ENCODE peak calls at places on chromosomes 3 and 15, in nine cellular contexts. B is endothelial cell, J is PC-9, W is mesothelial cell of epicardium, S is fibroblast of lung, D is GM10248, I is Caco-2, K is astrocyte of the spinal cord, M is Panc1. C is an unnamed sample.

GRCh38 chr3:78978037-78978436 is 789.8 kb downstream of the ROBO1 start:
- DNase-seq in B (no peak), J (no peak), W (no peak), S (peak), D (no peak), I (no peak), K (peak), M (no peak), C (peak)

GRCh38 chr15:59290311-59291213 is 82.1 kb downstream of the MYO1E start:
- DNase-seq in B (no peak), J (no peak), W (no peak), S (no peak), D (peak), I (no peak), K (no peak), M (no peak), C (peak)

GRCh38 chr3:197216169-197216860 is 82.1 kb downstream of the DLG1 start:
- DNase-seq in B (no peak), J (no peak), W (no peak), S (peak), D (no peak), I (no peak), K (peak), M (no peak), C (no peak)

GRCh38 chr3:29282431-29283296 is 1.8 kb downstream of the RBMS3 start:
- DNase-seq in B (no peak), J (no peak), W (no peak), S (peak), D (no peak), I (peak), K (peak), M (no peak), C (no peak)

GRCh38 chr3:146491303-146491702 is 21.9 kb upstream of the PLSCR2 start:
- DNase-seq in B (no peak), J (no peak), W (no peak), S (peak), D (no peak), I (no peak), K (no peak), M (no peak), C (no peak)

GRCh38 chr3:155554777-155555445 is 190.0 kb downstream of the PLCH1 start:
- DNase-seq in B (peak), J (no peak), W (no peak), S (no peak), D (no peak), I (peak), K (no peak), M (no peak), C (peak)

GRCh38 chr3:8343058-8343457 is 158.6 kb upstream of the LMCD1 start:
- DNase-seq in B (no peak), J (no peak), W (no peak), S (no peak), D (no peak), I (no peak), K (no peak), M (no peak), C (no peak)

GRCh38 chr3:72961766-72962165 is 34.8 kb upstream of the PPP4R2 start:
- DNase-seq in B (no peak), J (no peak), W (no peak), S (no peak), D (no peak), I (no peak), K (no peak), M (no peak), C (no peak)

GRCh38 chr15:62067448-62068044 is 769 bp downstream of the C2CD4A start:
- DNase-seq in B (peak), J (no peak), W (no peak), S (no peak), D (no peak), I (peak), K (no peak), M (no peak), C (no peak)

GRCh38 chr3:160450846-160451245 is 1.3 kb upstream of the TRIM59 start:
- DNase-seq in B (no peak), J (no peak), W (no peak), S (peak), D (no peak), I (no peak), K (peak), M (no peak), C (no peak)

GRCh38 chr15:88894819-88895767 is at the start of gene HAPLN3:
- DNase-seq in B (peak), J (peak), W (no peak), S (peak), D (peak), I (no peak), K (no peak), M (no peak), C (peak)

GRCh38 chr3:68295457-68295856 is 636.9 kb downstream of the TAFA4 start:
- DNase-seq in B (no peak), J (no peak), W (no peak), S (no peak), D (no peak), I (no peak), K (no peak), M (no peak), C (no peak)

GRCh38 chr3:157469571-157470294 is 33.1 kb downstream of the PTX3 start:
- DNase-seq in B (no peak), J (no peak), W (no peak), S (no peak), D (no peak), I (no peak), K (no peak), M (no peak), C (no peak)

GRCh38 chr3:189949580-189949979 is 171.1 kb downstream of the P3H2 start:
- DNase-seq in B (no peak), J (no peak), W (no peak), S (no peak), D (no peak), I (no peak), K (no peak), M (no peak), C (no peak)

DNA sequence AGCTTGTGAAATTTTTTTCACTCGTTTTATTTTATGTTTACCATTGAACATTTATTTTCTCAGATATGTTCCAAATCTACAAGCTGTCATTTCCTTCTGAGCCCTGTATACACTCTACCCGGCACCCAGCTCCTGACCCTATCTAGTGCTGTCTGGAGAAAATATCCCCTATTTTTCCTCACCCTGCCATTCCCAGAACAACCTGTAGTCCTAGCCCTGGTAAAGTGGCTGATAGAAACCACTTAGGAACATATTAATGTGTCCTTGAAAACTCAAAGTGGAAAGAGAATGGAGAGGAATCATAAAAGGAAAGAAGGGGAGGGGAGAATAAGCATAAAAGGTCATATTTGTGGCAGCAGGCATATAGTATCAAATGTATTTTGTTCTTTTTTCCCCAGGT is 8.2 kb upstream of the TIMMDC1 start:
- DNase-seq in B (no peak), J (no peak), W (no peak), S (no peak), D (no peak), I (no peak), K (no peak), M (no peak), C (no peak)
- TF ChIP-seq CTCF in B (no peak), J (no peak), W (no peak), S (no peak), D (no peak), I (no peak), K (no peak), M (peak), C (no peak)

GRCh38 chr3:107581230-107581629 is 58.5 kb downstream of the BBX start:
- DNase-seq in B (no peak), J (no peak), W (no peak), S (no peak), D (no peak), I (no peak), K (no peak), M (no peak), C (no peak)

GRCh38 chr3:107574650-107575049 is 51.9 kb downstream of the BBX start:
- DNase-seq in B (peak), J (no peak), W (no peak), S (peak), D (peak), I (peak), K (peak), M (peak), C (peak)

GRCh38 chr3:107578091-107578490 is 55.3 kb downstream of the BBX start:
- DNase-seq in B (no peak), J (no peak), W (no peak), S (no peak), D (no peak), I (no peak), K (no peak), M (no peak), C (no peak)

GRCh38 chr3:107579372-107579771 is 56.6 kb downstream of the BBX start:
- DNase-seq in B (no peak), J (no peak), W (no peak), S (no peak), D (no peak), I (no peak), K (no peak), M (no peak), C (no peak)

GRCh38 chr3:107578523-107578922 is 55.8 kb downstream of the BBX start:
- DNase-seq in B (peak), J (no peak), W (no peak), S (no peak), D (no peak), I (no peak), K (no peak), M (no peak), C (no peak)
- TF ChIP-seq CTCF in B (no peak), J (no peak), W (no peak), S (no peak), D (no peak), I (no peak), K (no peak), M (no peak), C (no peak)

GRCh38 chr15:70097337-70098169 is at the start of gene TLE3:
- DNase-seq in B (peak), J (peak), W (peak), S (peak), D (peak), I (peak), K (peak), M (peak), C (peak)
- TF ChIP-seq CTCF in B (no peak), J (peak), W (peak), S (peak), D (peak), I (no peak), K (peak), M (peak), C (no peak)

DNA sequence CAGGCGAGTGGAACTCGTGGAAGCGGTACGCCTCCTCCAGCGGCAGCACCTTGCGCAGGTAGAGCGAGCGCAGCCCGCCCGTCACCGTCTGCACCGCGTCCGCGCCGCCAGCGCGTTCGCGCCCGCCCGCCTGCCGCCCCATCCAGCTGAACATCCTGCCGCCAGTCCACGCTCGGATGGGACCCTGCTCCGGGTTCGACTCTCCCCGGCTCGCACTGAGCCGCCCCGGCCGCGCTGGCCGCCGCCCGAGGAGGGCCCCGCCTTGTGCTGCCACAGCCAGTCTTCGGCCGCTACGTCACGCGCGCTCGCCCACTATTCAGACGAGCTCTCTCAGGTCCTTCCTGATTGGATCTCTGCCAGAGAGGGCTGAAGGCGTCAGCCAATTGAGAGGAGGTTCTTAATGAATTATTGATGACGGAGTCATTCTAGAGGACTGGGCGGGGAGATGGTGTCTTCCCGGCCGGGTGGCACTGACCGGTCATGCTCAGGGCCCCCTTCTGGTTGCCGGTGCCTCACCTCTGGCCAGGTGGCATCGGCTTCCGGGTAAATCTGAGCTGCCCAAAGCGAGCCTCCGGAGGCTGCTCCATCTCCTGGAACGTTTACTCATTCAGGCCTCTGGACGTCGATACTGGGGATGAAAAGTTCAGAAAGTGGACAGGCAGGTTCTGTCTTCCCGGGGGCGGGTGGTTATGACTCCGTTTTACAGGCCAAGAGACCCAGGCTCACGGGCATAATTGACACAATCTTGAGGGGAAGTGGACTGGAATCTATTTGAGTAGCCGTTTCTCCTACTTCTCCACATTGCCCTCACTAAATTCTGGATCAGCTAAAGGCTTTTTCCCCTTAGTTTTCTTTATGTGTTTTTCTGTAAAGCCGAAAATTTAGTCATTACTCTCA is at the start of gene EHD4:
- DNase-seq in B (peak), J (peak), W (peak), S (peak), D (peak), I (peak), K (peak), M (peak), C (peak)
- TF ChIP-seq CTCF in B (peak), J (no peak), W (no peak), S (peak), D (peak), I (peak), K (peak), M (peak), C (peak)

GRCh38 chr3:195129644-195130492 is 141.1 kb downstream of the XXYLT1 start:
- DNase-seq in B (no peak), J (no peak), W (no peak), S (no peak), D (peak), I (no peak), K (peak), M (no peak), C (peak)

GRCh38 chr3:195129072-195129643 is 141.8 kb downstream of the XXYLT1 start:
- DNase-seq in B (no peak), J (no peak), W (no peak), S (no peak), D (no peak), I (no peak), K (no peak), M (no peak), C (no peak)

GRCh38 chr3:195135921-195136320 is 135.0 kb downstream of the XXYLT1 start:
- DNase-seq in B (no peak), J (no peak), W (no peak), S (no peak), D (no peak), I (no peak), K (no peak), M (no peak), C (no peak)

GRCh38 chr3:195131149-195131548 is 139.8 kb downstream of the XXYLT1 start:
- DNase-seq in B (no peak), J (no peak), W (no peak), S (no peak), D (no peak), I (no peak), K (no peak), M (no peak), C (no peak)

GRCh38 chr3:195133462-195133861 is 137.5 kb downstream of the XXYLT1 start:
- DNase-seq in B (no peak), J (no peak), W (no peak), S (peak), D (peak), I (no peak), K (peak), M (no peak), C (peak)
- TF ChIP-seq CTCF in B (no peak), J (no peak), W (no peak), S (no peak), D (no peak), I (no peak), K (no peak), M (no peak), C (no peak)

GRCh38 chr3:123618768-123619484 is 34.1 kb upstream of the HACD2 start:
- DNase-seq in B (no peak), J (peak), W (peak), S (peak), D (no peak), I (no peak), K (peak), M (no peak), C (no peak)
- TF ChIP-seq CTCF in B (no peak), J (no peak), W (no peak), S (no peak), D (no peak), I (no peak), K (no peak), M (no peak), C (no peak)

DNA sequence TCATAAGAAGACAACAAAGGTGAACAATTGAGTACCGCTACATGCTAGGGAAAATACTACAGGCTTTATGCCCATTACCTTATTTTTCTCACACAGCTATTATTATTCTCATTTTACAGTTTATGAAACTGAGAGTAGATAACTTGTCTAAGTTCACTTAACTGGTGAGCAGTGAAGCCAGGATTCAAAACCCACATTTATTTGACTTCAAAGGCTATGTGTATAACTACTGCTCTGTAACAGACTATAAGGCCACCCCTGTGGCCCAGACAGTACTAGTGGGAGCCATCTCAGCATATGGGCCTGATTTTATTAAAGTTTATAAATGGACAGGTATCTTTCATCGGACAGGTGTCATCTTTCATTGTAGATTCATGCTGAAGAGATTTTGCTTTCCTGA is 14.4 kb upstream of the BBX start:
- DNase-seq in B (no peak), J (no peak), W (no peak), S (no peak), D (no peak), I (no peak), K (no peak), M (no peak), C (no peak)
- TF ChIP-seq CTCF in B (no peak), J (no peak), W (no peak), S (no peak), D (no peak), I (no peak), K (no peak), M (no peak), C (no peak)

GRCh38 chr15:99104788-99105515 is at the start of gene SYNM:
- DNase-seq in B (peak), J (peak), W (peak), S (peak), D (peak), I (peak), K (peak), M (no peak), C (peak)
- TF ChIP-seq CTCF in B (peak), J (peak), W (peak), S (peak), D (peak), I (peak), K (peak), M (peak), C (peak)

GRCh38 chr3:50341996-50342732 is 1.5 kb upstream of the RASSF1 start:
- DNase-seq in B (no peak), J (no peak), W (no peak), S (no peak), D (no peak), I (no peak), K (no peak), M (no peak), C (no peak)
- TF ChIP-seq CTCF in B (no peak), J (no peak), W (no peak), S (no peak), D (no peak), I (no peak), K (no peak), M (no peak), C (no peak)

GRCh38 chr3:175940881-175941280 is 1081.7 kb downstream of the NAALADL2 start:
- DNase-seq in B (no peak), J (peak), W (no peak), S (no peak), D (peak), I (peak), K (no peak), M (no peak), C (peak)
- TF ChIP-seq CTCF in B (no peak), J (no peak), W (no peak), S (no peak), D (no peak), I (peak), K (no peak), M (peak), C (peak)